ENCODE peak calls at places on chromosome 3, in nine cellular contexts. E is T-helper 17 cell; A is PC-9; Y is tibial artery; H is mucosa of descending colon; G is transverse colon; P is A549; T is CD8-positive, alpha-beta memory T cell; L is thyroid gland. J is an unnamed sample.

GRCh38 chr3:155418426-155418825 is 124.9 kb upstream of the STRIT1 start:
- DNase-seq in E (no peak), A (no peak), Y (no peak), H (no peak), G (no peak), P (no peak), T (no peak), L (no peak), J (no peak)

GRCh38 chr3:52289747-52290595 is 2.3 kb downstream of the GLYCTK start:
- DNase-seq in E (no peak), A (no peak), Y (peak; percentile 62), H (peak; percentile 78), G (peak; percentile 82), P (no peak), T (no peak), L (no peak), J (no peak)

GRCh38 chr3:166123576-166123975 is 286.4 kb upstream of the BCHE start:
- DNase-seq in E (no peak), A (peak; percentile 39), Y (no peak), H (no peak), G (no peak), P (no peak), T (no peak), L (no peak), J (no peak)

GRCh38 chr3:188634285-188634684 is 480.3 kb downstream of the LPP start:
- DNase-seq in E (no peak), A (no peak), Y (no peak), H (peak; percentile 13), G (no peak), P (no peak), T (no peak), L (no peak), J (no peak)

GRCh38 chr3:3086239-3086638 is 23.9 kb downstream of the IL5RA start:
- DNase-seq in E (no peak), A (no peak), Y (no peak), H (no peak), G (no peak), P (no peak), T (no peak), L (no peak), J (no peak)

GRCh38 chr3:23806322-23807160 is 786 bp downstream of the UBE2E1 start:
- DNase-seq in E (peak; percentile 9), A (no peak), Y (peak; percentile 68), H (peak; percentile 61), G (peak; percentile 24), P (peak; percentile 32), T (peak; percentile 17), L (peak; percentile 35), J (peak; percentile 50)

GRCh38 chr3:168161696-168162095 is 66.0 kb upstream of the GOLIM4 start:
- DNase-seq in E (no peak), A (no peak), Y (no peak), H (no peak), G (no peak), P (no peak), T (no peak), L (no peak), J (no peak)

GRCh38 chr3:186097663-186098451 is 11.0 kb downstream of the ETV5 start:
- DNase-seq in E (no peak), A (peak; percentile 95), Y (peak; percentile 67), H (peak; percentile 63), G (peak; percentile 67), P (peak; percentile 75), T (no peak), L (peak; percentile 66), J (peak; percentile 72)

GRCh38 chr3:183824761-183825379 is 507 bp downstream of the MAP6D1 start:
- DNase-seq in E (no peak), A (no peak), Y (peak; percentile 53), H (no peak), G (no peak), P (peak; percentile 23), T (peak; percentile 24), L (peak; percentile 23), J (no peak)

GRCh38 chr3:122977645-122978466 is 49.7 kb downstream of the SEMA5B start:
- DNase-seq in E (no peak), A (peak; percentile 93), Y (peak; percentile 91), H (no peak), G (no peak), P (no peak), T (no peak), L (peak; percentile 97), J (peak; percentile 81)

GRCh38 chr3:50602675-50603191 is 8.8 kb downstream of the CISH start:
- DNase-seq in E (no peak), A (peak; percentile 67), Y (no peak), H (peak; percentile 55), G (peak; percentile 53), P (no peak), T (no peak), L (peak; percentile 68), J (no peak)

GRCh38 chr3:151852074-151852811 is 21.2 kb upstream of the SUCNR1 start:
- DNase-seq in E (no peak), A (no peak), Y (no peak), H (no peak), G (no peak), P (no peak), T (no peak), L (no peak), J (no peak)

GRCh38 chr3:63976166-63976861 is 47.0 kb downstream of the PSMD6 start:
- DNase-seq in E (no peak), A (peak; percentile 79), Y (no peak), H (no peak), G (no peak), P (no peak), T (no peak), L (no peak), J (no peak)

GRCh38 chr3:58573638-58574037 is 3.6 kb downstream of the FAM107A start:
- DNase-seq in E (no peak), A (no peak), Y (no peak), H (no peak), G (no peak), P (no peak), T (no peak), L (no peak), J (peak; percentile 48)

GRCh38 chr3:113685956-113686721 is 10.3 kb downstream of the USF3 start:
- DNase-seq in E (no peak), A (no peak), Y (no peak), H (no peak), G (no peak), P (no peak), T (no peak), L (peak; percentile 19), J (no peak)

GRCh38 chr3:112818289-112818688 is 28.4 kb downstream of the CD200R1L start:
- DNase-seq in E (no peak), A (peak; percentile 49), Y (no peak), H (no peak), G (no peak), P (no peak), T (no peak), L (no peak), J (no peak)

GRCh38 chr3:13707456-13707855 is 158.5 kb downstream of the FBLN2 start:
- DNase-seq in E (no peak), A (no peak), Y (peak; percentile 11), H (no peak), G (no peak), P (no peak), T (no peak), L (no peak), J (no peak)
- H3K9me3 ChIP-seq in E (no peaks in the 10 kb centered on the region), A (no peaks in the 10 kb centered on the region), Y (no peaks in the 10 kb centered on the region), H (no peaks in the 10 kb centered on the region), G (no peaks in the 10 kb centered on the region), P (no peaks in the 10 kb centered on the region), T (no peaks in the 10 kb centered on the region), L (no peaks in the 10 kb centered on the region), J (no peaks in the 10 kb centered on the region)

DNA sequence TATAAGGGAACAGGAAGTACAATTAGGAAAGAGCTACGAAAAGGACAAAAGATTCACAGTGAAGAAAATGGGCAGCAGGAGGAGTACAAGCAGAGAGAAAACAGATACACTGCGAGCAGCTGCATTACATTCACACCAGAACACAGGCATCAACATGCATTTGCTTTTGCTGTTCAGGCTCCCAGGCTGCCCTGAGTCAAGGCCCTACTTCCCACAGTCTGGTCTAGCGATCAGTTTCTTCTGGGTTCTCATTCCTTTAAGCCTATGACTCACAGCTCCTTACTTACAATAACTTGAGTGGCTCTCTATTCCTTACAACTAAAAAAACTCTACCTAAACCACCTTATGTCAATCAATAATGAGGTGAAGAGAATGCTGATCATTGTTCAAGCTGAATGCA is 24.5 kb upstream of the ZNF445 start:
- DNase-seq in E (no peak), A (no peak), Y (no peak), H (no peak), G (no peak), P (no peak), T (no peak), L (no peak), J (no peak)
- H3K9me3 ChIP-seq in E (peaks cover 10% of the 10 kb centered on the region), A (peaks cover 30% of the 10 kb centered on the region), Y (peaks cover 25% of the 10 kb centered on the region), H (peaks cover 53% of the 10 kb centered on the region), G (peaks cover 55% of the 10 kb centered on the region), P (peaks cover 66% of the 10 kb centered on the region), T (peaks cover 32% of the 10 kb centered on the region), L (no peaks in the 10 kb centered on the region), J (peaks cover 38% of the 10 kb centered on the region)

GRCh38 chr3:128854382-128854939 is 25.0 kb upstream of the ACAD9 start:
- DNase-seq in E (no peak), A (no peak), Y (no peak), H (no peak), G (no peak), P (no peak), T (no peak), L (no peak), J (no peak)

GRCh38 chr3:128853826-128854225 is 25.6 kb upstream of the ACAD9 start:
- DNase-seq in E (no peak), A (no peak), Y (no peak), H (no peak), G (no peak), P (no peak), T (no peak), L (no peak), J (no peak)

GRCh38 chr3:128858167-128858566 is 21.3 kb upstream of the ACAD9 start:
- DNase-seq in E (no peak), A (no peak), Y (no peak), H (no peak), G (no peak), P (no peak), T (no peak), L (no peak), J (no peak)

GRCh38 chr3:128851601-128852000 is 27.8 kb upstream of the ACAD9 start:
- DNase-seq in E (no peak), A (no peak), Y (no peak), H (no peak), G (no peak), P (no peak), T (no peak), L (no peak), J (no peak)

GRCh38 chr3:128855574-128855973 is 23.8 kb upstream of the ACAD9 start:
- DNase-seq in E (no peak), A (no peak), Y (no peak), H (no peak), G (no peak), P (no peak), T (no peak), L (no peak), J (no peak)
- H3K9me3 ChIP-seq in E (peaks cover 3% of the 10 kb centered on the region), A (peaks cover 19% of the 10 kb centered on the region), Y (peaks cover 31% of the 10 kb centered on the region), H (peaks cover 51% of the 10 kb centered on the region), G (peaks cover 25% of the 10 kb centered on the region), P (peaks cover 49% of the 10 kb centered on the region), T (peaks cover 23% of the 10 kb centered on the region), L (no peaks in the 10 kb centered on the region), J (peaks cover 38% of the 10 kb centered on the region)

DNA sequence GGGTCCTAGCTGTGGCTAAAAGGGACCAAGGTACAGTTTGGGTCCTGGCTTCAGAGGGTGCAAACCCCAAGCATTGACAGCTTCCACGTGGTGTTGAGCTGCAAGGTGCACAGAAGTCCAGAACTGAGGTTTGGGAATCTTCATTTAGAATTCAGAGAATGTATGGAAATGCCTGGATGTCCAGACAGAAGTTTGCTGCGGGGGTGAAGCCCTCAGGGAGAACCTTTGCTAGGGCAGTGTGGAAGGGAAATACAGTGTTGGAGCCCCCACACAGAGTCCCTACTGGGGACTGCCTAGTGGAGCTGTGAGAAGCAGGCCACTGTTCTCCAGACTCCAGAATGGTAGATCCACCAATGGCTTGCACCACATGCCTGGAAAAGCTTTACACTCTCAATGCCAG is 17.9 kb downstream of the RNF13 start:
- DNase-seq in E (no peak), A (no peak), Y (no peak), H (no peak), G (no peak), P (no peak), T (no peak), L (no peak), J (no peak)
- H3K9me3 ChIP-seq in E (peaks cover 4% of the 10 kb centered on the region), A (peaks cover 36% of the 10 kb centered on the region), Y (no peaks in the 10 kb centered on the region), H (peaks cover 44% of the 10 kb centered on the region), G (peaks cover 38% of the 10 kb centered on the region), P (peaks cover 45% of the 10 kb centered on the region), T (peaks cover 26% of the 10 kb centered on the region), L (no peaks in the 10 kb centered on the region), J (peaks cover 48% of the 10 kb centered on the region)

J was measured in heart left ventricle.